ENCODE peak calls at places on chromosomes 12 and 14, in ten cellular contexts. A, V, N, L, T, X, U, W, H and K are unnamed samples.

GRCh38 chr12:80352476-80352875 is 91.6 kb upstream of the PTPRQ start:
- DNase-seq in T (no peak), U (no peak), V (no peak), H (no peak), L (no peak), X (no peak), A (no peak), N (no peak), W (no peak), K (no peak)

GRCh38 chr12:106086696-106087095 is 52.1 kb downstream of the NUAK1 start:
- DNase-seq in L (no peak), W (no peak), X (no peak), U (no peak), A (no peak), N (no peak), H (no peak), V (no peak), T (no peak), K (no peak)

GRCh38 chr12:106090586-106091411 is 48.0 kb downstream of the NUAK1 start:
- DNase-seq in N (no peak), H (no peak), V (no peak), T (peak), U (no peak), L (no peak), X (no peak), A (no peak), W (no peak), K (no peak)

GRCh38 chr14:50559990-50560928 is at the start of gene ATL1:
- DNase-seq in L (peak), V (peak), X (peak), H (peak), N (peak), T (peak), A (peak), U (peak), W (no peak), K (peak)

GRCh38 chr12:89161553-89161952 is 190.7 kb downstream of the DUSP6 start:
- DNase-seq in T (no peak), W (no peak), N (no peak), V (no peak), L (no peak), A (no peak), X (no peak), U (no peak), H (no peak), K (no peak)

GRCh38 chr12:55727643-55728184 is 1.1 kb downstream of the CD63 start:
- DNase-seq in L (no peak), V (no peak), N (no peak), W (no peak), H (no peak), A (peak), X (no peak), T (peak), U (no peak), K (no peak)

GRCh38 chr12:127260531-127260930 is 1006.4 kb upstream of the TMEM132C start:
- DNase-seq in H (no peak), T (peak), X (no peak), N (no peak), L (no peak), A (no peak), W (no peak), U (no peak), V (no peak), K (no peak)

GRCh38 chr14:26526132-26526531 is 71.7 kb downstream of the NOVA1 start:
- DNase-seq in T (no peak), X (no peak), A (no peak), U (no peak), L (no peak), H (no peak), N (no peak), V (no peak), W (no peak), K (no peak)

GRCh38 chr12:127943481-127944210 is 323.3 kb upstream of the TMEM132C start:
- DNase-seq in N (no peak), V (no peak), L (no peak), W (no peak), A (no peak), U (no peak), T (no peak), X (no peak), H (no peak), K (no peak)